ENCODE peak calls at places on chromosome 10, in nine cellular contexts. L is tibial artery; B is neural progenitor cell; Y is activated T-helper 2 cell treated with anti-CD3 and anti-CD28 coated beads, Interferon-gamma antibody, Interleukin-2, Interleukin-4, amounts not matched to agents 10 μg/mL and 5 μg/mL and 100 μg/mL, durations not matched to agents 14 hours and 24 hours and 36 hours; M is hippocampal formation; N is dermis blood vessel endothelial cell; O is immature natural killer cell; D is amniotic stem cell; I is HTR-8/SVneo. U is an unnamed sample.

GRCh38 chr10:77421576-77421975 is 216.0 kb downstream of the KCNMA1 start:
- DNase-seq in L (no peak), B (no peak), Y (no peak), M (no peak), N (no peak), O (no peak), D (no peak), I (no peak), U (no peak)

GRCh38 chr10:29525762-29526161 is 109.0 kb downstream of the SVIL start:
- DNase-seq in L (no peak), B (no peak), Y (no peak), M (no peak), N (no peak), O (no peak), D (no peak), I (no peak), U (no peak)

GRCh38 chr10:61621538-61622150 is 41.1 kb upstream of the CABCOCO1 start:
- DNase-seq in L (no peak), B (peak; percentile 11), Y (no peak), M (no peak), N (peak; percentile 65), O (no peak), D (no peak), I (no peak), U (no peak)

GRCh38 chr10:112721080-112721698 is 228.9 kb upstream of the TCF7L2 start:
- DNase-seq in L (no peak), B (peak; percentile 55), Y (no peak), M (no peak), N (peak; percentile 73), O (peak; percentile 12), D (no peak), I (peak; percentile 21), U (peak; percentile 5)

GRCh38 chr10:3028444-3028843 is 38.9 kb upstream of the PFKP start:
- DNase-seq in L (no peak), B (no peak), Y (no peak), M (no peak), N (no peak), O (no peak), D (no peak), I (no peak), U (no peak)

GRCh38 chr10:114437456-114438292 is 33.4 kb upstream of the AFAP1L2 start:
- DNase-seq in L (no peak), B (peak; percentile 52), Y (no peak), M (no peak), N (peak; percentile 52), O (no peak), D (no peak), I (no peak), U (no peak)

GRCh38 chr10:115129752-115130151 is 36.6 kb downstream of the ATRNL1 start:
- DNase-seq in L (no peak), B (peak; percentile 30), Y (no peak), M (no peak), N (peak; percentile 61), O (no peak), D (no peak), I (no peak), U (no peak)

GRCh38 chr10:103181244-103181643 is 11.8 kb downstream of the NT5C2 start:
- DNase-seq in L (no peak), B (no peak), Y (no peak), M (no peak), N (peak; percentile 92), O (no peak), D (no peak), I (no peak), U (peak; percentile 63)

GRCh38 chr10:50508315-50509051 is 115.3 kb downstream of the SGMS1 start:
- DNase-seq in L (no peak), B (no peak), Y (peak; percentile 50), M (no peak), N (no peak), O (peak; percentile 43), D (no peak), I (no peak), U (no peak)

GRCh38 chr10:92801978-92802872 is 46.1 kb upstream of the EXOC6 start:
- DNase-seq in L (no peak), B (no peak), Y (no peak), M (no peak), N (no peak), O (no peak), D (no peak), I (no peak), U (no peak)

U was measured in naive B cell.